ENCODE peak calls at places on chromosomes 11 and 22, in four cellular contexts. One of them, this sample, is unnamed.

GRCh38 chr11:35907648-35908431 is 36.0 kb upstream of the LDLRAD3 start:
- DNase-seq in spleen: no peak
- DNase-seq in GM12865: peak
- DNase-seq in A673: no peak
- DNase-seq in this sample: no peak

GRCh38 chr11:119479685-119480275 is 56.8 kb upstream of the THY1 start:
- DNase-seq in GM12865: peak
- DNase-seq in spleen: no peak
- DNase-seq in A673: peak
- DNase-seq in this sample: peak

GRCh38 chr11:7606496-7606895 is 66.8 kb downstream of the CYB5R2 start:
- DNase-seq in GM12865: no peak
- DNase-seq in A673: no peak
- DNase-seq in spleen: no peak
- DNase-seq in this sample: no peak

GRCh38 chr11:84471501-84471900 is 1155.6 kb downstream of the DLG2 start:
- DNase-seq in spleen: no peak
- DNase-seq in A673: no peak
- DNase-seq in GM12865: no peak
- DNase-seq in this sample: no peak

GRCh38 chr11:7600205-7600775 is 73.0 kb downstream of the CYB5R2 start:
- DNase-seq in A673: no peak
- DNase-seq in GM12865: no peak
- DNase-seq in spleen: no peak
- DNase-seq in this sample: peak

GRCh38 chr11:59555601-59556114 is 44.3 kb downstream of the OR4D9 start:
- DNase-seq in spleen: no peak
- DNase-seq in GM12865: peak
- DNase-seq in A673: no peak
- DNase-seq in this sample: no peak

GRCh38 chr11:13375798-13376197 is 87.2 kb downstream of the BTBD10 start:
- DNase-seq in A673: no peak
- DNase-seq in spleen: no peak
- DNase-seq in GM12865: no peak
- DNase-seq in this sample: no peak

GRCh38 chr11:72418834-72419560 is 15.3 kb downstream of the CLPB start:
- DNase-seq in spleen: no peak
- DNase-seq in GM12865: peak
- DNase-seq in A673: no peak
- DNase-seq in this sample: no peak

GRCh38 chr11:119618208-119618909 is 110.6 kb downstream of the NECTIN1 start:
- DNase-seq in A673: no peak
- DNase-seq in GM12865: no peak
- DNase-seq in spleen: no peak
- DNase-seq in this sample: no peak

GRCh38 chr22:48247829-48248228 is 1485.4 kb downstream of the TBC1D22A start:
- DNase-seq in GM12865: no peak
- DNase-seq in A673: no peak
- DNase-seq in spleen: peak
- DNase-seq in this sample: no peak

GRCh38 chr11:36375348-36376314 is 79.5 kb downstream of the PRR5L start:
- DNase-seq in A673: no peak
- DNase-seq in GM12865: no peak
- DNase-seq in spleen: no peak
- DNase-seq in this sample: no peak

GRCh38 chr11:106459135-106459534 is 381.7 kb downstream of the AASDHPPT start:
- DNase-seq in GM12865: no peak
- DNase-seq in A673: no peak
- DNase-seq in spleen: no peak
- DNase-seq in this sample: no peak
- TF ChIP-seq CTCF in GM12865: no peak
- TF ChIP-seq CTCF in A673: no peak
- TF ChIP-seq CTCF in spleen: no peak
- TF ChIP-seq CTCF in this sample: no peak

GRCh38 chr11:46295312-46295995 is 18.0 kb downstream of the CREB3L1 start:
- DNase-seq in spleen: peak
- DNase-seq in A673: peak
- DNase-seq in GM12865: peak
- DNase-seq in this sample: peak
- TF ChIP-seq CTCF in spleen: no peak
- TF ChIP-seq CTCF in A673: no peak
- TF ChIP-seq CTCF in GM12865: no peak
- TF ChIP-seq CTCF in this sample: no peak

GRCh38 chr22:24834845-24835570 is 29.0 kb downstream of the SGSM1 start:
- DNase-seq in GM12865: peak
- DNase-seq in spleen: peak
- DNase-seq in A673: peak
- DNase-seq in this sample: peak
- TF ChIP-seq CTCF in GM12865: no peak
- TF ChIP-seq CTCF in spleen: no peak
- TF ChIP-seq CTCF in A673: peak
- TF ChIP-seq CTCF in this sample: no peak

GRCh38 chr22:29146771-29147170 is 58.9 kb upstream of the EMID1 start:
- DNase-seq in GM12865: no peak
- DNase-seq in spleen: peak
- DNase-seq in A673: no peak
- DNase-seq in this sample: no peak
- TF ChIP-seq CTCF in GM12865: no peak
- TF ChIP-seq CTCF in spleen: no peak
- TF ChIP-seq CTCF in A673: no peak
- TF ChIP-seq CTCF in this sample: no peak

GRCh38 chr11:975824-976223 is 50.2 kb downstream of the AP2A2 start:
- DNase-seq in A673: peak
- DNase-seq in spleen: peak
- DNase-seq in GM12865: no peak
- DNase-seq in this sample: peak
- TF ChIP-seq CTCF in A673: peak
- TF ChIP-seq CTCF in spleen: no peak
- TF ChIP-seq CTCF in GM12865: no peak
- TF ChIP-seq CTCF in this sample: no peak

DNA sequence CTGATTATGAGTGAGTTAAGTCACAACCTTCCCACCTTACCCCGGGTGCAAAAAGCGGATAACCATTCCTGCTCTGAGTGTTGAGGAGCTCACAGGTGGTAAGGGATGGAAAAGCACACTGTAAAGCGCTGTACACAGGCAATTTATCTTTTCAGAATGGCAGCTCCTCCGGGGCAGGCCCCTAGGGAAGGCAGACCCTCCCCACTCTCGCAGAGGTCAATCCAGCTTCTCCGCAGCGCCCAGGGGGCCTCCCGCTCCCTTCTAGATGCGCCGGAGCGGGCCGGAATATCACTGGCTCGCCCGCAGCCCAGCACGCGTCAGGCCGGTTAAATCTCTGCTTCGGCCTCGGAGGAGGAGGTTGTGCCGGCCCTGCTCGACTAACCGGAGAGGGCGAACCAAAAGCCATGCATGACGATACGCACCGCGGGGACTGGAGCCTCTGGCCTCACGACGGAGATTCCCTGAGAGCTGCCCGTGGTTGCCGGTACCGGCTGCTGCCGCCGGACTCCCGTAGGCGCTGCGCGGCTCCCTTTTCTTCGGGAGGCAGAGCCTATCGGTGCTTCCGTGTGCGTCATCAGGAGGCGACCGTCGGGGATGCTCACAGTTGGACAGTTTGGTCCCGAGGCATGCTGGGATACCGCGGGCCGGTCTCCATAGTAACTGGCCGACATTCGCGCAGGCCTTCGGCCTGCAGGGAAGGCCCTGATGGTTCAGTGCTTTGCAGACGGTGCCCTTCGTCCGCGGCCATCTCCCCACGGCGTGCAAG is at the start of gene BRMS1:
- DNase-seq in A673: peak
- DNase-seq in spleen: peak
- DNase-seq in GM12865: peak
- DNase-seq in this sample: peak
- TF ChIP-seq CTCF in A673: peak
- TF ChIP-seq CTCF in spleen: peak
- TF ChIP-seq CTCF in GM12865: peak
- TF ChIP-seq CTCF in this sample: no peak

GRCh38 chr11:9823439-9823838 is 159.6 kb downstream of the SWAP70 start:
- DNase-seq in spleen: no peak
- DNase-seq in GM12865: no peak
- DNase-seq in A673: no peak
- DNase-seq in this sample: no peak

GRCh38 chr11:9823887-9824385 is 160.1 kb downstream of the SWAP70 start:
- DNase-seq in GM12865: no peak
- DNase-seq in A673: no peak
- DNase-seq in spleen: no peak
- DNase-seq in this sample: no peak

GRCh38 chr11:9825895-9826294 is 162.0 kb downstream of the SWAP70 start:
- DNase-seq in spleen: no peak
- DNase-seq in A673: no peak
- DNase-seq in GM12865: no peak
- DNase-seq in this sample: no peak

GRCh38 chr11:9826390-9826789 is 162.5 kb downstream of the SWAP70 start:
- DNase-seq in A673: no peak
- DNase-seq in GM12865: no peak
- DNase-seq in spleen: no peak
- DNase-seq in this sample: no peak

DNA sequence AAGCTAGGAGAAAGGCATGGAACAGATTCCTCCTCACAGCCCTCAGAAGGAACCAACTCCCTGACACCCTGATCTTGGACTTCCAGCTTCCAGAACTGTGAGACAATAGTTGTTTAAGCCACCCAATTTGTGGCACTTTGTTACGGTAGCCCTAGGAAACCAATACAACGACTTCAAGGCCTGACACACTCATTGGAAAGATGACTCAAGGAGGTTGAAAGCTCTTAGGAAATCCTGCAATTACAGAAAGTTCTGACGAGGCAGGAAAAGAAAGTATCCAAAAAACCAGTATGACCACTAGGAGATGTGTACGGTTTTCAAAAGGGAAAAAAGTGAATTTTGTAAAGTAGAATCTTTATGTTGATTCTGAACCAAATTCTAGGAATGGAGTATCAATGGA is 161.4 kb downstream of the SWAP70 start:
- DNase-seq in spleen: no peak
- DNase-seq in GM12865: no peak
- DNase-seq in A673: no peak
- DNase-seq in this sample: no peak
- TF ChIP-seq CTCF in spleen: no peak
- TF ChIP-seq CTCF in GM12865: no peak
- TF ChIP-seq CTCF in A673: no peak
- TF ChIP-seq CTCF in this sample: no peak

GRCh38 chr11:128506384-128506783 is 81.0 kb downstream of the ETS1 start:
- DNase-seq in A673: no peak
- DNase-seq in GM12865: no peak
- DNase-seq in spleen: no peak
- DNase-seq in this sample: no peak

GRCh38 chr11:128503231-128503991 is 83.9 kb downstream of the ETS1 start:
- DNase-seq in spleen: no peak
- DNase-seq in A673: peak
- DNase-seq in GM12865: no peak
- DNase-seq in this sample: no peak

GRCh38 chr11:128505449-128506058 is 81.8 kb downstream of the ETS1 start:
- DNase-seq in spleen: no peak
- DNase-seq in GM12865: no peak
- DNase-seq in A673: no peak
- DNase-seq in this sample: no peak

GRCh38 chr11:128502736-128503135 is 84.6 kb downstream of the ETS1 start:
- DNase-seq in GM12865: no peak
- DNase-seq in A673: no peak
- DNase-seq in spleen: no peak
- DNase-seq in this sample: no peak

GRCh38 chr11:128504489-128504888 is 82.9 kb downstream of the ETS1 start:
- DNase-seq in A673: no peak
- DNase-seq in GM12865: no peak
- DNase-seq in spleen: no peak
- DNase-seq in this sample: no peak
- TF ChIP-seq CTCF in A673: no peak
- TF ChIP-seq CTCF in GM12865: no peak
- TF ChIP-seq CTCF in spleen: no peak
- TF ChIP-seq CTCF in this sample: no peak

GRCh38 chr22:43592470-43592869 is 180.7 kb downstream of the MPPED1 start:
- DNase-seq in A673: no peak
- DNase-seq in GM12865: no peak
- DNase-seq in spleen: no peak
- DNase-seq in this sample: peak
- TF ChIP-seq CTCF in A673: no peak
- TF ChIP-seq CTCF in GM12865: no peak
- TF ChIP-seq CTCF in spleen: no peak
- TF ChIP-seq CTCF in this sample: no peak

GRCh38 chr11:26245046-26245445 is 86.9 kb upstream of the ANO3 start:
- DNase-seq in A673: no peak
- DNase-seq in spleen: no peak
- DNase-seq in GM12865: no peak
- DNase-seq in this sample: no peak
- TF ChIP-seq CTCF in A673: no peak
- TF ChIP-seq CTCF in spleen: no peak
- TF ChIP-seq CTCF in GM12865: no peak
- TF ChIP-seq CTCF in this sample: no peak